ENCODE peak calls at places on chromosomes 12 and 14, in five cellular contexts. Y is IMR-90, W is H7, P is fibroblast of mammary gland, J is fibroblast of the aortic adventitia. M is an unnamed sample.

GRCh38 chr12:12527820-12528296 is 34.8 kb downstream of the DUSP16 start:
- DNase-seq in Y (no peak), J (no peak), P (no peak), W (peak), M (no peak)

GRCh38 chr12:11897923-11898322 is 172.8 kb upstream of the BCL2L14 start:
- DNase-seq in W (no peak), P (no peak), Y (no peak), J (no peak), M (no peak)

GRCh38 chr14:88164906-88165534 is 158.0 kb downstream of the KCNK10 start:
- DNase-seq in Y (no peak), J (no peak), P (no peak), W (no peak), M (no peak)

GRCh38 chr12:77047341-77048202 is 17.8 kb downstream of the E2F7 start:
- DNase-seq in J (peak), Y (no peak), P (no peak), W (no peak), M (no peak)

GRCh38 chr12:90262261-90262660 is 553.6 kb upstream of the ATP2B1 start:
- DNase-seq in Y (peak), P (peak), W (no peak), J (peak), M (peak)

GRCh38 chr12:81627336-81628189 is 131.6 kb downstream of the PPFIA2 start:
- DNase-seq in J (peak), Y (peak), P (peak), W (no peak), M (peak)

GRCh38 chr14:61184117-61184516 is 97.0 kb downstream of the TMEM30B start:
- DNase-seq in W (no peak), J (peak), P (peak), Y (peak), M (peak)

GRCh38 chr12:121861549-121862254 is 3.0 kb upstream of the HPD start:
- DNase-seq in J (peak), W (no peak), Y (peak), P (peak), M (no peak)

GRCh38 chr12:9740109-9740750 is 7.3 kb upstream of the CLECL1 start:
- DNase-seq in J (no peak), W (no peak), P (no peak), Y (no peak), M (no peak)

DNA sequence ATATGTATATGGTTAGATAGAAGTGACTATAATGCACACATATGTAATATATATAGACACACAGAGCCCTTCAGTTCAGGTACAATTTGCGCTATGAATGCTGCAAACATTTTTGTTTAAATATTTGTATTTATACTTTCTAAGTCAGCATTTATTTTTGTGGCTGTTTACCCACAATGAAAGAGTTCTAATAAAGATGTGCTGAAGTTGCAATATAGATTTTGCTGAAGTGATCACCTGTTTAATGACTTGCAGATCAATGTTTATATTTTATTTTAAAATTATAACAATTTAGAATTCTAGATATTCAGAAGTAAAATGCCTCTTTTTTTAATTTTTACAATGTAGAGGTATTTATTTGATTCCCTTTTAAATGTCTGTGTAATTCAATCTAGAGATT is 3.5 kb downstream of the FOXG1 start:
- DNase-seq in P (no peak), Y (no peak), W (no peak), J (no peak), M (no peak)
- H3K4me3 ChIP-seq in P (no peak), Y (no peak), W (no peak), J (no peak), M (no peak)

GRCh38 chr12:132186208-132186856 is 42.1 kb downstream of the NOC4L start:
- DNase-seq in J (no peak), Y (no peak), P (no peak), W (peak), M (no peak)

GRCh38 chr12:132182711-132183365 is 38.6 kb downstream of the NOC4L start:
- DNase-seq in P (no peak), W (no peak), Y (no peak), J (no peak), M (no peak)

GRCh38 chr12:132186857-132187620 is 42.8 kb downstream of the NOC4L start:
- DNase-seq in P (no peak), Y (no peak), W (no peak), J (no peak), M (no peak)

GRCh38 chr12:132187646-132188450 is 43.6 kb downstream of the NOC4L start:
- DNase-seq in P (no peak), J (no peak), W (no peak), Y (no peak), M (no peak)

DNA sequence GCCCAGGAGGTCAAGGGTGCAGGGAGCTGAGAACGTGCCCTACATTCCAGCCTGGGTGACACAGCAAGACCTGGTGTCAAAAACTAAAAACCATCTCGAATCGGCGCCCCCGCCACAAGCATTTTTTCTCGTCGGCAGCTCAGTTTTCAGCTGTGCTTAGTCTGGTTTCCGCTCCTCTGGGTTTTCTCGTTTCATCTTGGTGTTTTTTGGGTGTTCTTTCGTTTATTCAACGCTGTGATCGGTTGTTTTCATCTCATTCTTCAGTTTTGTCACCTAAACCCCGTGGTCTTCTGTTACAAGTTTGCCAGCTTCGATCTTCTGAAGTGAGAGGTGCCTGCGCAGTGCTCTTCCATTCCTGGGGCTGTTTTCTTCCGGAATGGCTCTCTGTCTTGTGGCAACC is 41.4 kb downstream of the NOC4L start:
- DNase-seq in J (no peak), W (no peak), P (no peak), Y (no peak), M (no peak)
- H3K4me3 ChIP-seq in J (no peak), W (no peak), P (no peak), Y (no peak), M (no peak)

GRCh38 chr12:85836716-85837100 is 499 bp upstream of the RASSF9 start:
- DNase-seq in J (no peak), Y (no peak), P (no peak), W (no peak), M (no peak)

GRCh38 chr12:85834378-85834777 is 1.8 kb downstream of the RASSF9 start:
- DNase-seq in J (no peak), Y (no peak), W (no peak), P (no peak), M (no peak)

GRCh38 chr12:85833558-85833957 is 2.7 kb downstream of the RASSF9 start:
- DNase-seq in P (no peak), J (no peak), Y (no peak), W (no peak), M (no peak)

GRCh38 chr12:85835417-85835809 is 796 bp downstream of the RASSF9 start:
- DNase-seq in J (peak), W (no peak), P (peak), Y (peak), M (peak)

DNA sequence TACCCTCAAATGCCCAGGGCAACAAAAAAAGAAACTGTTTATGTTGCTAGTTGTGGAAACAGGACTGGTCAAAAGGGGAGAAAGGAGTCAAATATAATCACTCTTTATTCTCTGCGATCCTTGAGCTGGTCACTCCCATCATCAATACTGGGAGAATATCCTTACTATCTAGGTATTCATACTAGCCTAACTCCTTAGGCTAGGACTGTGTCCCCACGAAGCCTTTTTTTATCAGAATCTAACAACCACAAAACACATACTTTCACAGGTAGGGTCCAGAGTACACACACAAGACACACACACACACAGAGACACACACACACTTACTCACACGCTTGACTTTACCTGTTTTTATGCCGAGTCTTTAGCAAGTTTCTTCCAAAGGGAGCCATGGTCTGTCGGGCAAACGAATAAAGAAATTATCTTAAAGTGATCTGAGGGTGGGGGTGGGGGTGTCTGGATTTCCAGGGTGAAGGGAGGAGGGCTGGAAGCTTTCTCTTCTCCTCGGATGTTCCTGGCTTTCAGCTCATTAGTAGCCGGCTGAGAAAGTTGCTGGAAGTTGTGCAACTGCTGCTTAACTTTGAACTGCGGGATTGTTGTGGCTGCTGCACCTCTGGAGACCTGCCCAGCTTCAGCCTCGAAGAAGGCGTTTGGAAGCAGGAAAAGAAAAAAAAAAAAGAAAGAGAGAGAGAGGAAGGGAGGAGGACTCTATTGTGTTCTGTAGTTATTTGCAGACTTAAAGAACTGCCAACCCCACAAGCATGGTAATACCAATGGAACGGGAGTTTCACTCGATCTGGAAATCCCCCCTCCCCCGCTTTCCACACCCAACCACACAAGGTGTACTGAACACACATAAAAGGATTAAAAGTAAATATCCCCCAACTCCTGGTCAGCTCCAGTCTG is at the start of gene RASSF9:
- DNase-seq in Y (peak), W (no peak), P (peak), J (peak), M (peak)
- H3K4me3 ChIP-seq in Y (no peak), W (peak), P (peak), J (peak), M (peak)

GRCh38 chr12:130919115-130919514 is 34.6 kb upstream of the ADGRD1 start:
- DNase-seq in W (no peak), P (no peak), J (no peak), Y (no peak), M (no peak)

GRCh38 chr12:130920119-130920703 is 33.5 kb upstream of the ADGRD1 start:
- DNase-seq in W (no peak), J (no peak), Y (no peak), P (peak), M (no peak)

GRCh38 chr12:130917607-130918006 is 36.1 kb upstream of the ADGRD1 start:
- DNase-seq in J (no peak), P (no peak), W (no peak), Y (no peak), M (no peak)

GRCh38 chr12:130911933-130912332 is 40.1 kb downstream of the RAN start:
- DNase-seq in P (no peak), J (no peak), Y (no peak), W (no peak), M (no peak)

GRCh38 chr12:130916251-130916911 is 37.3 kb upstream of the ADGRD1 start:
- DNase-seq in P (peak), Y (peak), J (peak), W (peak), M (peak)
- H3K4me3 ChIP-seq in P (no peak), Y (no peak), J (peak), W (no peak), M (no peak)

GRCh38 chr14:34692348-34692747 is 22.0 kb downstream of the CFL2 start:
- DNase-seq in Y (no peak), J (peak), P (peak), W (no peak), M (no peak)

GRCh38 chr14:34691173-34691572 is 23.2 kb downstream of the CFL2 start:
- DNase-seq in J (no peak), W (no peak), P (no peak), Y (no peak), M (no peak)

GRCh38 chr14:34692898-34693227 is 21.5 kb downstream of the CFL2 start:
- DNase-seq in P (no peak), Y (no peak), J (no peak), W (no peak), M (no peak)

GRCh38 chr14:34688470-34689206 is 25.8 kb downstream of the CFL2 start:
- DNase-seq in W (no peak), J (no peak), Y (no peak), P (no peak), M (no peak)

DNA sequence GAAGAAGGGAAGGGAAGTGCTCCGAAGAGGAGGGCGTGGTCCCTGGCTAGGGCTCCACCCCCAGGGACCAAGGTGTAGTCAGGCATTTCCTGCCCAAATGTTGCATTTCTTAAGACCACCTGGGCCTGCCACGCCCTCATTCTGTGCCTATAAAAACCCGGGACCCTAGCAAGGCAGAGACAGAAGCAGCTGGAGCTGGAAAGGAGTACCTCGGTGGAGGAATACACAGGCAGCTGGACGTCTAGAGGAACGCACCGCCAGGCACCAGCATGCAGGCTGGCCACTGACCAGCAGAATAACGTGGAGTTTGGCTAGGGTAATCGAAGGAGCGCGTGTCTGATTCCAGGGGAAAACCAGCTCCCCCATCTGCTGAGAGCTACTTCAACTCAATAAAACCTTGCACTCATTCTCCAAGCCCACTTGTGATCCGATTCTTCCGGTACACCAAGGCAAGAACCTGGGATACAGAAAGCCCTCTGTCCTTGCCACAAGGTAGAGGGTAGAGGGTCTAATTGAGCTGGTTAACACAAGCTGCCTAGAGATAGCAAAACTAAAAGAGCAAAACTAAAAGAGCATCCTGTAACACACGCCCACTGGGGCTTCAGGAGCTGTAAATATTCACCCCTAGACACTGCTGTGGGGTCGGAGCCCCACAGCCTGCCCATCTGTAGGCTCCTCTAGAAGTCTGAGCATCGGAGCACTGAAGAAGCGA is 21.0 kb downstream of the CFL2 start:
- DNase-seq in W (peak), J (peak), P (no peak), Y (no peak), M (peak)
- H3K4me3 ChIP-seq in W (peak), J (peak), P (peak), Y (no peak), M (peak)

GRCh38 chr14:56579345-56580316 is at the start of gene TMEM260:
- DNase-seq in P (peak), J (peak), W (peak), Y (peak), M (peak)

GRCh38 chr14:56581041-56581727 is 1.6 kb downstream of the TMEM260 start:
- DNase-seq in W (no peak), Y (no peak), J (no peak), P (no peak), M (no peak)

GRCh38 chr14:56585461-56586084 is 6.0 kb downstream of the TMEM260 start:
- DNase-seq in P (peak), W (no peak), J (no peak), Y (no peak), M (peak)

GRCh38 chr14:56580317-56580711 is 716 bp downstream of the TMEM260 start:
- DNase-seq in W (no peak), Y (no peak), P (no peak), J (no peak), M (no peak)
- H3K4me3 ChIP-seq in W (peak), Y (peak), P (peak), J (peak), M (peak)

GRCh38 chr12:131124487-131125280 is 171.0 kb downstream of the ADGRD1 start:
- DNase-seq in W (no peak), P (no peak), J (no peak), Y (no peak), M (no peak)

GRCh38 chr12:131129839-131130238 is 176.1 kb downstream of the ADGRD1 start:
- DNase-seq in P (no peak), W (no peak), J (no peak), Y (no peak), M (no peak)

GRCh38 chr12:131128556-131128955 is 174.8 kb downstream of the ADGRD1 start:
- DNase-seq in P (no peak), J (no peak), Y (no peak), W (no peak), M (no peak)

GRCh38 chr12:131123817-131124216 is 170.1 kb downstream of the ADGRD1 start:
- DNase-seq in W (no peak), J (no peak), Y (no peak), P (no peak), M (no peak)

DNA sequence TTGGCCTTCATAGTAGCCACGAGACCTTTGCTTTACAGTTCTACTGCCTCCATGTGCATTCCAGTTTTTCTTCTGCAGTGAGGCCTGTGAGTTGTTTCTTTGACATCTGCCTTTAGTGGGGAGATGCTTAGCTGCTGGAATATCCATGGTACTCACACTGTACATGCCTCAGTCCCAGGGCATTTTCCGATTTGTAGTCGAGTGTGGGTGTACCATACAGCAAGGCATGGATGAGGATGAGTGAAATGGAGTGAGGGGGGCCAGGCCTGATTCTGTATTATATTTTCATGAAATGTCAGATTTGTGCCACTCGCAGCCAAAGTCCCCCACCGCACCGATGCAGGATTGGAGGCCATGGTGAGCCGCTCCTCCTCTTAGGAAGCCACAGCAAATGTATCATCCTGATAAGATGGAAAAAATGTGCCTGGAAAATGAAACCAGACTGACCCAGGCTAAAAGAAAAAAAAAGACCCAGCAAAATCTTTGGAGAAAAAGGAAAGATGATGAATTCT is 173.0 kb downstream of the ADGRD1 start:
- DNase-seq in Y (no peak), W (peak), P (no peak), J (no peak), M (no peak)
- H3K4me3 ChIP-seq in Y (no peak), W (no peak), P (no peak), J (no peak), M (no peak)

GRCh38 chr12:43550831-43551270 is 1.2 kb downstream of the ADAMTS20 start:
- DNase-seq in P (no peak), W (peak), Y (no peak), J (no peak), M (no peak)
- H3K4me3 ChIP-seq in P (no peak), W (peak), Y (no peak), J (no peak), M (no peak)